ENCODE peak calls at places on chromosome 20, in eight cellular contexts. E is CD4-positive, alpha-beta T cell; A is activated T-helper 1 cell treated with Interleukin-2 at 50 U/mL for 16 hours; L is AG09319; Z is amniotic stem cell; T is GM23248; G is activated CD4-positive, CD25-positive, alpha-beta regulatory T cell; O is left lobe of liver. Y is an unnamed sample.

GRCh38 chr20:59744756-59745155 is 140.4 kb downstream of the PHACTR3 start:
- DNase-seq in L (no peak), G (no peak), T (no peak), Z (no peak), O (no peak), A (no peak), E (no peak), Y (no peak)

GRCh38 chr20:25083773-25084615 is 2.1 kb upstream of the VSX1 start:
- DNase-seq in G (no peak), O (no peak), T (no peak), E (peak; percentile 32), A (no peak), Z (no peak), L (no peak), Y (no peak)

GRCh38 chr20:6007529-6008103 is 46.2 kb downstream of the LRRN4 start:
- DNase-seq in A (no peak), G (no peak), E (no peak), Z (no peak), L (no peak), O (no peak), T (peak; percentile 24), Y (no peak)

GRCh38 chr20:4053516-4053919 is 38.2 kb upstream of the RNF24 start:
- DNase-seq in G (no peak), Z (no peak), T (peak; percentile 82), A (no peak), L (no peak), O (no peak), E (no peak), Y (no peak)

GRCh38 chr20:32535953-32536823 is 48.9 kb downstream of the NOL4L start:
- DNase-seq in A (peak; percentile 80), Z (no peak), E (peak; percentile 77), G (peak; percentile 83), T (peak; percentile 39), L (no peak), O (no peak), Y (peak; percentile 93)

GRCh38 chr20:37501940-37502339 is 19.1 kb upstream of the NNAT start:
- DNase-seq in G (no peak), T (no peak), A (no peak), O (no peak), Z (no peak), L (no peak), E (no peak), Y (no peak)

GRCh38 chr20:63054695-63055240 is 48.0 kb upstream of the BHLHE23 start:
- DNase-seq in A (no peak), O (peak; percentile 41), Z (no peak), E (no peak), T (no peak), L (no peak), G (no peak), Y (peak; percentile 20)

GRCh38 chr20:36315545-36316351 is 9.6 kb downstream of the DLGAP4 start:
- DNase-seq in L (no peak), E (no peak), Z (no peak), G (no peak), T (no peak), A (no peak), O (no peak), Y (no peak)

GRCh38 chr20:9531581-9531980 is 17.2 kb downstream of the LAMP5 start:
- DNase-seq in L (no peak), E (no peak), G (no peak), Z (no peak), O (no peak), T (no peak), A (no peak), Y (no peak)

GRCh38 chr20:50338479-50339195 is 148.0 kb downstream of the CEBPB start:
- DNase-seq in T (peak; percentile 60), G (no peak), E (no peak), A (no peak), L (no peak), O (no peak), Z (no peak), Y (no peak)

GRCh38 chr20:10876558-10876957 is 202.8 kb upstream of the JAG1 start:
- DNase-seq in Z (no peak), T (peak; percentile 7), E (no peak), O (no peak), G (no peak), L (peak; percentile 40), A (no peak), Y (no peak)

GRCh38 chr20:16283978-16284377 is 289.3 kb downstream of the KIF16B start:
- DNase-seq in A (no peak), Z (no peak), O (no peak), E (no peak), G (no peak), L (no peak), T (no peak), Y (peak; percentile 13)